ENCODE peak calls at places on chromosomes 12 and 14, in ten cellular contexts. L, V, M, H, K, W, J, S, B and N are unnamed samples.

GRCh38 chr14:51517116-51517515 is 134.6 kb upstream of the FRMD6 start:
- DNase-seq in H (no peak), M (no peak), W (no peak), V (no peak), B (peak; percentile 51), J (no peak), L (no peak), K (no peak), S (no peak), N (no peak)

GRCh38 chr14:75459099-75459741 is 31.4 kb downstream of the JDP2 start:
- DNase-seq in L (no peak), M (no peak), S (no peak), V (no peak), H (no peak), W (no peak), B (no peak), K (no peak), J (no peak), N (no peak)

GRCh38 chr12:6278439-6279255 is 31.8 kb upstream of the PLEKHG6 start:
- DNase-seq in L (peak; percentile 75), J (peak; percentile 79), M (no peak), H (peak; percentile 81), W (peak; percentile 88), B (peak; percentile 88), V (no peak), K (peak; percentile 74), S (peak; percentile 94), N (peak; percentile 48)

GRCh38 chr12:132161046-132161781 is 17.0 kb downstream of the NOC4L start:
- DNase-seq in B (no peak), H (peak; percentile 72), J (no peak), V (no peak), L (peak; percentile 69), M (no peak), K (no peak), W (no peak), S (no peak), N (no peak)

GRCh38 chr12:94220804-94221203 is 72.4 kb downstream of the PLXNC1 start:
- DNase-seq in V (no peak), J (no peak), L (no peak), W (no peak), H (no peak), K (no peak), M (no peak), B (no peak), S (no peak), N (no peak)

GRCh38 chr12:31659087-31659942 is at the start of gene ETFBKMT:
- DNase-seq in S (peak; percentile 94), V (peak; percentile 44), L (peak; percentile 85), M (peak; percentile 97), W (peak; percentile 97), K (peak; percentile 43), J (peak; percentile 77), B (peak; percentile 95), H (peak; percentile 86), N (peak; percentile 81)

GRCh38 chr12:53078425-53079225 is 565 bp downstream of the SPRYD3 start:
- DNase-seq in W (peak; percentile 90), V (no peak), B (peak; percentile 61), H (no peak), K (no peak), M (no peak), J (peak; percentile 21), S (no peak), L (peak; percentile 56), N (no peak)

GRCh38 chr14:100339757-100340453 is 16.8 kb downstream of the SLC25A47 start:
- DNase-seq in S (no peak), B (no peak), H (no peak), W (no peak), J (no peak), K (no peak), M (no peak), L (no peak), V (no peak), N (no peak)

GRCh38 chr12:129997239-129997638 is 93.4 kb upstream of the TMEM132D start:
- DNase-seq in J (no peak), L (no peak), V (no peak), W (no peak), K (no peak), M (no peak), H (no peak), S (no peak), B (no peak), N (no peak)

GRCh38 chr14:100778078-100778927 is 47.6 kb upstream of the MEG3 start:
- DNase-seq in B (no peak), J (no peak), S (no peak), V (no peak), W (no peak), L (no peak), M (peak; percentile 72), K (no peak), H (no peak), N (no peak)

GRCh38 chr14:98498019-98498885 is 773.7 kb downstream of the BCL11B start:
- DNase-seq in W (no peak), M (no peak), J (no peak), L (no peak), S (no peak), K (no peak), V (no peak), H (no peak), B (no peak), N (no peak)

GRCh38 chr12:104656921-104657320 is 200.2 kb downstream of the CHST11 start:
- DNase-seq in J (no peak), H (peak; percentile 85), B (peak; percentile 50), K (no peak), S (no peak), W (no peak), M (peak; percentile 38), V (no peak), L (peak; percentile 46), N (no peak)

GRCh38 chr14:20626274-20626673 is 15.2 kb downstream of the OR6S1 start:
- DNase-seq in L (no peak), J (no peak), W (no peak), H (no peak), M (no peak), K (no peak), V (no peak), B (no peak), S (peak; percentile 12), N (no peak)

GRCh38 chr12:5377997-5378596 is 53.8 kb upstream of the NTF3 start:
- DNase-seq in J (no peak), W (peak; percentile 64), V (no peak), K (no peak), L (no peak), H (no peak), B (no peak), M (no peak), S (no peak), N (no peak)

GRCh38 chr12:33892425-33892824 is 129.9 kb upstream of the ALG10 start:
- DNase-seq in J (no peak), L (no peak), B (no peak), S (no peak), V (no peak), K (no peak), H (no peak), W (no peak), M (no peak), N (no peak)

GRCh38 chr12:89948266-89949175 is 239.9 kb upstream of the ATP2B1 start:
- DNase-seq in B (no peak), L (no peak), M (no peak), H (no peak), S (no peak), V (no peak), W (no peak), J (no peak), K (no peak), N (no peak)

GRCh38 chr14:66008631-66009030 is 477.5 kb upstream of the CCDC196 start:
- DNase-seq in K (no peak), H (no peak), W (no peak), V (no peak), J (no peak), L (no peak), B (no peak), M (no peak), S (no peak), N (no peak)

GRCh38 chr12:44154128-44154527 is 318.2 kb downstream of the TMEM117 start:
- DNase-seq in B (no peak), S (no peak), L (peak; percentile 15), M (peak; percentile 61), V (peak; percentile 22), J (no peak), K (peak; percentile 12), W (no peak), H (peak; percentile 31), N (no peak)

GRCh38 chr14:98208943-98209342 is 1063.1 kb downstream of the BCL11B start:
- DNase-seq in S (no peak), V (no peak), B (no peak), L (no peak), W (no peak), J (no peak), M (no peak), K (no peak), H (no peak), N (no peak)

GRCh38 chr14:33475623-33476022 is 475.3 kb downstream of the EGLN3 start:
- DNase-seq in V (peak; percentile 15), L (peak; percentile 40), S (peak; percentile 10), K (no peak), W (peak; percentile 28), M (no peak), H (peak; percentile 79), B (peak; percentile 61), J (no peak), N (no peak)

GRCh38 chr12:32005496-32006125 is 46.4 kb downstream of the RESF1 start:
- DNase-seq in W (no peak), L (peak; percentile 20), B (no peak), J (no peak), S (no peak), M (no peak), K (no peak), H (no peak), V (no peak), N (no peak)

GRCh38 chr14:51431741-51432140 is 191.7 kb downstream of the TMX1 start:
- DNase-seq in B (no peak), V (no peak), K (no peak), M (no peak), H (no peak), W (no peak), J (no peak), L (no peak), S (no peak), N (no peak)

GRCh38 chr12:6766651-6767300 is 613 bp downstream of the PTMS start:
- DNase-seq in B (peak; percentile 98), J (no peak), S (peak; percentile 82), V (no peak), K (peak; percentile 26), M (peak; percentile 74), H (peak; percentile 67), W (peak; percentile 80), L (peak; percentile 74), N (peak; percentile 17)

GRCh38 chr12:16171348-16171747 is 106.1 kb downstream of the SLC15A5 start:
- DNase-seq in S (no peak), H (no peak), L (no peak), K (no peak), B (no peak), M (no peak), J (no peak), V (no peak), W (no peak), N (no peak)

GRCh38 chr12:2627343-2628191 is 167.2 kb upstream of the FKBP4 start:
- DNase-seq in L (no peak), B (peak; percentile 84), V (no peak), J (no peak), H (no peak), S (no peak), W (peak; percentile 17), M (no peak), K (no peak), N (no peak)

GRCh38 chr14:55146425-55146824 is 17.4 kb downstream of the LGALS3 start:
- DNase-seq in L (peak; percentile 36), H (peak; percentile 34), M (no peak), W (no peak), B (no peak), V (no peak), K (no peak), J (no peak), S (no peak), N (no peak)

GRCh38 chr12:25552681-25553080 is 402 bp downstream of the LMNTD1 start:
- DNase-seq in J (no peak), S (no peak), M (no peak), W (no peak), V (peak; percentile 76), H (peak; percentile 17), K (peak; percentile 55), B (no peak), L (peak; percentile 75), N (no peak)

GRCh38 chr12:108835860-108836634 is 21.3 kb downstream of the SSH1 start:
- DNase-seq in W (no peak), S (no peak), H (no peak), J (no peak), K (no peak), L (no peak), V (no peak), M (no peak), B (no peak), N (no peak)